ENCODE peak calls at places on chromosome 10, in nine cellular contexts. T is mucosa of descending colon, O is OCI-LY7, M is progenitor cell of endocrine pancreas, J is WERI-Rb-1, S is glutamatergic neuron, C is choroid plexus epithelial cell, L is foreskin fibroblast, U is HFFc6. Y is an unnamed sample.

GRCh38 chr10:17562572-17562971 is 54.6 kb downstream of the HACD1 start:
- DNase-seq in O (no peak), L (peak; percentile 7), J (no peak), T (no peak), C (peak; percentile 90), U (no peak), M (no peak), S (no peak), Y (no peak)

GRCh38 chr10:124650820-124651401 is 93.3 kb downstream of the FAM53B start:
- DNase-seq in L (no peak), O (no peak), C (no peak), S (no peak), T (peak; percentile 73), M (no peak), J (no peak), U (no peak), Y (peak; percentile 78)

GRCh38 chr10:118850418-118851061 is 95.8 kb upstream of the CACUL1 start:
- DNase-seq in J (peak; percentile 87), M (peak; percentile 42), L (no peak), O (peak; percentile 66), U (peak; percentile 46), T (peak; percentile 71), S (peak; percentile 94), C (peak; percentile 77), Y (peak; percentile 62)

GRCh38 chr10:91798736-91799579 is 732 bp downstream of the TNKS2 start:
- DNase-seq in C (peak; percentile 74), S (peak; percentile 39), O (peak; percentile 70), T (peak; percentile 77), U (peak; percentile 19), J (peak; percentile 37), L (no peak), M (peak; percentile 15), Y (peak; percentile 46)

GRCh38 chr10:103622286-103622685 is 128.8 kb downstream of the NEURL1 start:
- DNase-seq in M (no peak), O (no peak), S (no peak), L (no peak), J (no peak), U (no peak), C (no peak), T (peak; percentile 46), Y (no peak)

GRCh38 chr10:110993024-110993693 is 73.8 kb downstream of the SHOC2 start:
- DNase-seq in J (no peak), S (no peak), C (peak; percentile 90), L (peak; percentile 58), U (peak; percentile 80), T (no peak), O (no peak), M (no peak), Y (no peak)

GRCh38 chr10:49593564-49593875 is 16.6 kb upstream of the SLC18A3 start:
- DNase-seq in S (no peak), J (no peak), L (no peak), U (no peak), M (no peak), T (no peak), C (no peak), O (no peak), Y (no peak)

GRCh38 chr10:112484399-112484798 is 37.4 kb downstream of the VTI1A start:
- DNase-seq in C (no peak), U (no peak), L (no peak), J (no peak), S (no peak), O (no peak), T (no peak), M (no peak), Y (no peak)

GRCh38 chr10:1149793-1150637 is 93.8 kb downstream of the WDR37 start:
- DNase-seq in L (no peak), U (no peak), J (no peak), S (no peak), T (no peak), O (no peak), M (no peak), C (peak; percentile 62), Y (no peak)

GRCh38 chr10:74255214-74255613 is 104.2 kb downstream of the ADK start:
- DNase-seq in J (no peak), M (no peak), O (no peak), C (no peak), S (no peak), U (no peak), T (no peak), L (no peak), Y (no peak)

GRCh38 chr10:18713077-18713476 is 53.8 kb downstream of the ARL5B start:
- DNase-seq in T (no peak), J (no peak), L (peak; percentile 33), M (no peak), S (no peak), U (peak; percentile 81), O (no peak), C (peak; percentile 94), Y (no peak)

GRCh38 chr10:25694976-25695375 is 239.1 kb upstream of the MYO3A start:
- DNase-seq in L (no peak), J (no peak), U (no peak), M (no peak), T (no peak), C (no peak), O (no peak), S (no peak), Y (no peak)

GRCh38 chr10:86248062-86248461 is 118.5 kb downstream of the GRID1 start:
- DNase-seq in U (no peak), S (no peak), L (no peak), C (no peak), M (no peak), O (no peak), J (no peak), T (no peak), Y (no peak)

GRCh38 chr10:78634389-78634815 is 434.4 kb upstream of the ZMIZ1 start:
- DNase-seq in C (peak; percentile 14), T (no peak), U (no peak), J (no peak), O (peak; percentile 14), L (no peak), M (no peak), S (no peak), Y (peak; percentile 31)

GRCh38 chr10:54796876-54797275 is 4.2 kb downstream of the PCDH15 start:
- DNase-seq in C (no peak), L (no peak), M (no peak), S (no peak), T (no peak), O (no peak), J (no peak), U (no peak), Y (no peak)

GRCh38 chr10:110834622-110835219 is 37.0 kb upstream of the PDCD4 start:
- DNase-seq in L (no peak), U (no peak), S (no peak), C (peak; percentile 77), O (peak; percentile 42), J (no peak), M (no peak), T (no peak), Y (no peak)

GRCh38 chr10:76453997-76454396 is 1022.6 kb downstream of the LRMDA start:
- DNase-seq in M (no peak), L (no peak), O (no peak), C (no peak), S (no peak), T (no peak), J (no peak), U (peak; percentile 25), Y (no peak)

GRCh38 chr10:14507156-14507555 is 176.4 kb upstream of the FRMD4A start:
- DNase-seq in U (no peak), J (no peak), M (no peak), O (no peak), T (no peak), S (no peak), C (no peak), L (no peak), Y (no peak)

GRCh38 chr10:1210667-1211066 is 154.5 kb downstream of the WDR37 start:
- DNase-seq in M (no peak), O (no peak), T (no peak), L (no peak), S (no peak), U (no peak), C (no peak), J (no peak), Y (no peak)

GRCh38 chr10:6782378-6782777 is 202.3 kb upstream of the PRKCQ start:
- DNase-seq in U (no peak), J (no peak), O (no peak), T (no peak), C (no peak), S (no peak), L (no peak), M (no peak), Y (no peak)
- TF ChIP-seq CTCF in U (no peak), J (no peak), O (no peak), T (no peak), C (no peak), S (no peak), L (no peak), M (no peak), Y (no peak)

DNA sequence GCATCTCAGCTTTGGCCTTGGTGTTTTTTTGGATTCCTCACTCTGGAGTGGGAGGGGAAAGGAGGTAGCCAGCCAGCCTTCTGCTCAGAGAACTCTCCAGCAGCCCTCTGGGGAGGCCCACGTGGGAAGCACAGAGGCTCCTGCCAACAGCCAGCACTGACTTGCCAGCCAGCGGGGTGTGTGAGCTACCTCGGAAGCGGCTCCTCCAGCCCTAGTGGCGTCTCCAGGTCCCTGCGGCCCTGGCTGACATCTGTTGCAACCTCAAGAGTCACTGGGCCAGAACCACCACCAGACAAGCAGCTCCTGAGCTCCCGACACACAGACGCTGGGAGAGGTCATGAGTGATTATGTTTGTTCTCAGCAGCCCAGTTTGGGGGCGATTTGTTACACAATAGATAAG is 180.2 kb upstream of the FZD8 start:
- DNase-seq in C (peak; percentile 87), U (peak; percentile 20), L (peak; percentile 10), O (no peak), T (peak; percentile 74), J (peak; percentile 98), S (peak; percentile 83), M (peak; percentile 17), Y (no peak)
- TF ChIP-seq CTCF in C (peak; percentile 58), U (peak; percentile 32), L (no peak), O (no peak), T (no peak), J (peak; percentile 74), S (peak; percentile 29), M (peak; percentile 34), Y (no peak)

GRCh38 chr10:35398355-35398754 is 62.0 kb downstream of the CCNY start:
- DNase-seq in U (no peak), M (no peak), C (no peak), O (no peak), S (no peak), L (peak; percentile 67), T (no peak), J (no peak), Y (no peak)
- TF ChIP-seq CTCF in U (no peak), M (no peak), C (no peak), O (no peak), S (no peak), L (no peak), T (no peak), J (no peak), Y (no peak)

GRCh38 chr10:33968983-33969382 is 634.5 kb upstream of the NRP1 start:
- DNase-seq in O (no peak), J (no peak), C (no peak), L (no peak), U (no peak), T (no peak), M (no peak), S (no peak), Y (no peak)
- TF ChIP-seq CTCF in O (no peak), J (no peak), C (no peak), L (no peak), U (no peak), T (no peak), M (no peak), S (no peak), Y (no peak)